ENCODE peak calls at places on chromosome 1, in four cellular contexts. L is HCT116, E is colonic mucosa, Q is NT2/D1. Z is an unnamed sample.

GRCh38 chr1:222242492-222242891 is 305.4 kb downstream of the HHIPL2 start:
- DNase-seq in L (no peak), E (no peak), Q (no peak), Z (no peak)

GRCh38 chr1:231923461-231924132 is 297.0 kb downstream of the DISC1 start:
- DNase-seq in L (no peak), E (no peak), Q (no peak), Z (no peak)

GRCh38 chr1:33099290-33100118 is 18.6 kb downstream of the AZIN2 start:
- DNase-seq in L (peak), E (no peak), Q (no peak), Z (peak)

GRCh38 chr1:31523769-31524168 is 52.5 kb upstream of the TINAGL1 start:
- DNase-seq in L (no peak), E (peak), Q (no peak), Z (no peak)

GRCh38 chr1:221768444-221769066 is 26.7 kb upstream of the DUSP10 start:
- DNase-seq in L (no peak), E (no peak), Q (no peak), Z (no peak)

GRCh38 chr1:85465099-85465790 is at the start of gene DDAH1:
- DNase-seq in L (peak), E (peak), Q (peak), Z (no peak)

GRCh38 chr1:119435061-119435460 is 20.1 kb downstream of the HSD3B2 start:
- DNase-seq in L (no peak), E (no peak), Q (no peak), Z (no peak)

GRCh38 chr1:235404190-235404589 is 37.0 kb downstream of the TBCE start:
- DNase-seq in L (no peak), E (no peak), Q (no peak), Z (no peak)

GRCh38 chr1:217812175-217812574 is 181.0 kb downstream of the SPATA17 start:
- DNase-seq in L (no peak), E (no peak), Q (no peak), Z (no peak)

GRCh38 chr1:161792740-161793139 is 26.6 kb downstream of the ATF6 start:
- DNase-seq in L (peak), E (no peak), Q (peak), Z (peak)

GRCh38 chr1:2826736-2827292 is 25.3 kb upstream of the TTC34 start:
- DNase-seq in L (no peak), E (no peak), Q (no peak), Z (no peak)

GRCh38 chr1:117671781-117672501 is 66.1 kb downstream of the TENT5C start:
- DNase-seq in L (no peak), E (peak), Q (no peak), Z (no peak)

GRCh38 chr1:67469431-67469830 is 39.2 kb upstream of the SERBP1 start:
- DNase-seq in L (no peak), E (no peak), Q (no peak), Z (no peak)

GRCh38 chr1:41044197-41044596 is 22.7 kb upstream of the SLFNL1 start:
- DNase-seq in L (no peak), E (peak), Q (no peak), Z (no peak)

GRCh38 chr1:17068789-17069188 is 15.0 kb upstream of the SDHB start:
- DNase-seq in L (no peak), E (no peak), Q (no peak), Z (no peak)

GRCh38 chr1:225828706-225829344 is 18.9 kb downstream of the EPHX1 start:
- DNase-seq in L (no peak), E (no peak), Q (no peak), Z (no peak)

GRCh38 chr1:175376194-175376593 is 183.6 kb upstream of the KIAA0040 start:
- DNase-seq in L (peak), E (no peak), Q (no peak), Z (no peak)

GRCh38 chr1:41286486-41286885 is 44.4 kb upstream of the SCMH1 start:
- DNase-seq in L (no peak), E (no peak), Q (peak), Z (no peak)

GRCh38 chr1:206582537-206583460 is 29.5 kb downstream of the EIF2D start:
- DNase-seq in L (no peak), E (no peak), Q (no peak), Z (no peak)

GRCh38 chr1:8274396-8274795 is 43.5 kb upstream of the SLC45A1 start:
- DNase-seq in L (no peak), E (no peak), Q (no peak), Z (no peak)

GRCh38 chr1:9960011-9960410 is 16.7 kb downstream of the NMNAT1 start:
- DNase-seq in L (no peak), E (no peak), Q (no peak), Z (no peak)

GRCh38 chr1:200095057-200095577 is 67.6 kb downstream of the NR5A2 start:
- DNase-seq in L (no peak), E (no peak), Q (no peak), Z (no peak)

GRCh38 chr1:58968360-58968952 is 184.6 kb upstream of the JUN start:
- DNase-seq in L (no peak), E (peak), Q (no peak), Z (no peak)

GRCh38 chr1:9449106-9449627 is 90.1 kb upstream of the SLC25A33 start:
- DNase-seq in L (no peak), E (no peak), Q (no peak), Z (peak)

GRCh38 chr1:220483700-220484099 is 44.2 kb upstream of the MARK1 start:
- DNase-seq in L (no peak), E (no peak), Q (peak), Z (no peak)

GRCh38 chr1:200426196-200426595 is 16.4 kb upstream of the ZNF281 start:
- DNase-seq in L (no peak), E (no peak), Q (no peak), Z (no peak)

GRCh38 chr1:77282866-77283539 is 1.2 kb downstream of the AK5 start:
- DNase-seq in L (no peak), E (no peak), Q (peak), Z (no peak)

GRCh38 chr1:53069265-53069662 is 7.3 kb downstream of the PODN start:
- DNase-seq in L (no peak), E (no peak), Q (no peak), Z (no peak)

GRCh38 chr1:206909167-206909882 is 12.1 kb downstream of the IL24 start:
- DNase-seq in L (no peak), E (peak), Q (no peak), Z (no peak)

GRCh38 chr1:157239936-157240335 is 101.7 kb upstream of the ETV3 start:
- DNase-seq in L (no peak), E (no peak), Q (no peak), Z (no peak)

GRCh38 chr1:157237522-157237921 is 99.3 kb upstream of the ETV3 start:
- DNase-seq in L (no peak), E (no peak), Q (no peak), Z (no peak)

GRCh38 chr1:157236072-157236471 is 97.9 kb upstream of the ETV3 start:
- DNase-seq in L (no peak), E (no peak), Q (no peak), Z (no peak)

GRCh38 chr1:157241185-157241538 is 103.0 kb upstream of the ETV3 start:
- DNase-seq in L (no peak), E (no peak), Q (no peak), Z (no peak)

GRCh38 chr1:157240495-157241184 is 102.4 kb upstream of the ETV3 start:
- DNase-seq in L (no peak), E (no peak), Q (no peak), Z (no peak)
- H3K9ac ChIP-seq in L (no peak), E (no peak), Q (no peak), Z (no peak)

GRCh38 chr1:156337888-156338179 is 258 bp downstream of the CCT3 start:
- DNase-seq in L (no peak), E (no peak), Q (no peak), Z (no peak)

GRCh38 chr1:156336242-156336641 is 1.9 kb downstream of the CCT3 start:
- DNase-seq in L (peak), E (no peak), Q (no peak), Z (no peak)

GRCh38 chr1:156338180-156338973 is at the start of the genes CCT3 and TSACC:
- DNase-seq in L (peak), E (peak), Q (peak), Z (peak)

GRCh38 chr1:156342556-156342955 is 4.2 kb downstream of the TSACC start:
- DNase-seq in L (no peak), E (no peak), Q (no peak), Z (no peak)

GRCh38 chr1:156337052-156337887 is 822 bp downstream of the CCT3 start:
- DNase-seq in L (no peak), E (peak), Q (no peak), Z (no peak)
- H3K9ac ChIP-seq in L (peak), E (peak), Q (peak), Z (peak)

DNA sequence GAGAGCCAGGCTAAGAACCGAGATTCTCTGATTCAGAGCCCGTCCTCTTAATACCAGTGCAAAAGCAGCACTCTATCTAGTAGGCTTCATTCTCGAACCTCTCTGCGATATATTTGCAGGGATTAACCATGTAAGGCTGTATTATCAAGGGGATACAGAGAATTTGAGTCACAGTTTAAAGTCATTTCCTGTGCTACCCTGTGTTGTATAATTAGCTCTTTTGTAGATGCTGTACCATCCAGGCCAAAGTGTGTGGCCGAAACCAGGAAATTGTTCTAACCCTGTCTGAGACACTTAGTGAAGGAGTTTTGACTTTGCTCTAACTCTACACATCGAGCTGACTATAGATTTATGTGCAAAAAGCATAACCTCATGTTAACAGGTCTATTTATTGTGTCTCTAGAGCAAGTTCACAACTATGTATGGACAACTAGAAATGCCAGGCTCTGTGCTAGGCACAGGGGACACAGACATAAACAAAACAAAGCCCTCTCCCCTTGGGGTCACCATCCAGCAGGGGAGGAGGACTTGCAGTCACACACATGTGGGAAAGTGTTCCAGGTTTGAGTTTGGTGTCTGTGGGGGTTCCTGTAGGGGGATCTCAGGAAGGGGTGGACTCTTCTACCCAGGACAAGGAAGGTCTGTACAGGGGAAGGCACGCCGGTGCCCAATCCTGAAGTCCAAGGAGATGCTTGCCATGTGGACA is 182.2 kb downstream of the DHRS3 start:
- DNase-seq in L (no peak), E (no peak), Q (no peak), Z (no peak)
- H3K9ac ChIP-seq in L (no peak), E (no peak), Q (no peak), Z (no peak)

GRCh38 chr1:109466440-109467300 is at the start of gene SYPL2:
- DNase-seq in L (no peak), E (peak), Q (peak), Z (no peak)
- H3K9ac ChIP-seq in L (peak), E (peak), Q (peak), Z (no peak)

GRCh38 chr1:204262506-204263239 is 48.9 kb upstream of the GOLT1A start:
- DNase-seq in L (no peak), E (no peak), Q (no peak), Z (no peak)
- H3K9ac ChIP-seq in L (no peak), E (no peak), Q (no peak), Z (no peak)

DNA sequence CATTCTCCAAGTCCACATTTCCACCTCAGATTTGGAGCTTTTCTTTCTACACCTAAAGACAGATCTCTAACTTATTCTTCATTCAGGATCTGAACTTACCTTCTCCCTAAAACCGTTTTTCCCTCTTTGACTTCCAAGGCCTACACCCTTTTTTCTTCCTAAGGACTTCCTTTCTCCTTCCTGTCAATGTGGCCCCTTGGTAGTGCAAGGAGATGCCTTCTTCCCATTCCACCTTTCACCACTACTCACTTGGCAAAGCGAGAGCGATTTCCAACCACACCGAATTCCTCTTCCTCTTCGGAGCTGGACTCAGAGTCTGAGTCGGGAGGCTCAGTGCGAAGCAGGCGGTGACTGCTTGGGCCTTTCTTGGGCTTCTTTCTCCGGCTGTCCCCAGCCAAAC is 1.3 kb downstream of the EFCAB14 start:
- DNase-seq in L (no peak), E (no peak), Q (no peak), Z (no peak)
- H3K9ac ChIP-seq in L (peak), E (no peak), Q (peak), Z (peak)

DNA sequence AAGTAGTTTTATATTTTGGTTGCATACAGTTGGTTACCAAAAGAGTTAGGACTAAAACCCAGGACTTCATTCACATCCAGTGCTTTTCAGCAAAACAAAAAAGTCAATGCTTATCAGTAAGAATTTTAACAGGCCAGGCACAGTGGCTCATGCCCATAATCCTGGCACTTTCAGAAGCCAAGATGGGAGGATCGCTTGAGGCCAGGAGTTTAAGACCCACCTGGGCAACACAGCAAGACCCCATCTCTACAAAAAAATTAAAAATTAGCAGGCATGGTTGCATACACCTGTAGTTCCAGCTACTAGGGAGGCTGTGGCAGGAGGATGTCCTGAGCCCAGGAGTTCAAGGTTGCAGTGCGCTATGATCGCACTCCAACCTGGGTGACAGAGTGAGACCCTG is 47.3 kb downstream of the AKT3 start:
- DNase-seq in L (no peak), E (no peak), Q (no peak), Z (no peak)
- H3K9ac ChIP-seq in L (no peak), E (no peak), Q (no peak), Z (no peak)

GRCh38 chr1:198683449-198683848 is 44.6 kb downstream of the PTPRC start:
- DNase-seq in L (no peak), E (no peak), Q (no peak), Z (no peak)
- H3K9ac ChIP-seq in L (no peak), E (no peak), Q (no peak), Z (peak)

DNA sequence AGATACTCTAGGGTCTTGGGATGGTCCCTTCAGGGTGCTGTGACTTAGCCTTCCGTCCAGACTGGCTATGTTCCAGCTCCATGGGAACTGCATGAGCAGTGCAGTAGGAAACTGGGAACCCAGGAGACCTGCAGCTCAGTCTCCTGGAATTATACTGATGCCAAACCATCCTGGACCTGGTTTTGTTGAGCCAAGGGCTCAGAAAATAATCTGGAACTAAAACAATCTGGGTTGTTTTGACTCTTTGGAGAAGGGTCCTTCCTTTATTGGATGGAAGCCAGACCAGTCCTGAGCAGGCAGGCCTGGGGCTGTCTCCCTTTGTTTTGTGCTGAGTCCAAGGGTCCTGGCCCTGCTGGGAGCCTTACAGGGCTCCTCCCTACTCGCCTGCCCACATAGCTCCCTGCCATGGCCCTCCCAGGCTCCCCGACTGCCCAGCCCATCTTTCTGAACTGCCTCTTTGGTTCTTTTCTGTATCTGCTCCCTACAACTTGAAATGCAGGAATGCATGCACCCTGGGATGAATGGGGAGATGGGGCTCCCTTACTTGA is 1.2 kb downstream of the IPO13 start:
- DNase-seq in L (no peak), E (no peak), Q (no peak), Z (no peak)
- H3K9ac ChIP-seq in L (peak), E (peak), Q (peak), Z (peak)

Z was measured in SK-N-MC.